ENCODE peak calls at places on chromosomes 13 and 19, in nine cellular contexts. Q is AG10803, J is AG09309, X is lung, M is fibroblast of mammary gland, I is Peyer's patch, W is heart right ventricle, B is psoas muscle, P is brain microvascular endothelial cell. N is an unnamed sample.

GRCh38 chr13:30829145-30829544 is 76.9 kb upstream of the MEDAG start:
- DNase-seq in X (no peak), J (no peak), W (no peak), Q (peak; percentile 64), P (peak; percentile 60), B (no peak), M (peak; percentile 86), I (no peak), N (peak; percentile 66)

GRCh38 chr13:45592758-45593157 is 22.8 kb downstream of the ERICH6B start:
- DNase-seq in I (no peak), J (no peak), Q (no peak), X (no peak), P (no peak), M (no peak), W (no peak), B (no peak), N (no peak)

GRCh38 chr13:54852831-54853230 is 1824.2 kb downstream of the OLFM4 start:
- DNase-seq in P (no peak), M (no peak), X (no peak), I (no peak), J (no peak), Q (no peak), B (no peak), W (no peak), N (no peak)

GRCh38 chr13:75495938-75496337 is 14.0 kb upstream of the TBC1D4 start:
- DNase-seq in X (no peak), I (no peak), Q (peak; percentile 88), W (no peak), P (peak; percentile 52), J (peak; percentile 38), B (no peak), M (peak; percentile 50), N (peak; percentile 75)

GRCh38 chr13:113897161-113897560 is 33.3 kb upstream of the GAS6 start:
- DNase-seq in I (no peak), P (peak; percentile 86), W (no peak), Q (peak; percentile 100), B (no peak), M (peak; percentile 89), J (peak; percentile 94), X (peak; percentile 27), N (peak; percentile 99)

GRCh38 chr13:102090532-102090931 is 311.3 kb downstream of the FGF14 start:
- DNase-seq in P (no peak), Q (no peak), M (no peak), X (no peak), I (no peak), J (no peak), B (no peak), W (no peak), N (no peak)

GRCh38 chr19:18833849-18834643 is 2.3 kb downstream of the UPF1 start:
- DNase-seq in I (no peak), Q (no peak), J (no peak), B (no peak), W (no peak), M (peak; percentile 10), X (no peak), P (no peak), N (no peak)

GRCh38 chr13:48731957-48732569 is 78.3 kb downstream of the CYSLTR2 start:
- DNase-seq in W (no peak), B (peak; percentile 68), Q (peak; percentile 12), J (no peak), M (peak; percentile 49), I (peak; percentile 62), X (no peak), P (no peak), N (no peak)

GRCh38 chr19:10984166-10984735 is 23.4 kb downstream of the SMARCA4 start:
- DNase-seq in Q (no peak), P (no peak), J (no peak), M (no peak), X (no peak), W (no peak), I (no peak), B (no peak), N (no peak)

GRCh38 chr19:10981496-10981895 is 20.7 kb downstream of the SMARCA4 start:
- DNase-seq in J (no peak), I (no peak), X (no peak), M (no peak), P (no peak), B (no peak), W (no peak), Q (no peak), N (peak; percentile 33)

GRCh38 chr19:10976200-10976892 is 15.5 kb downstream of the SMARCA4 start:
- DNase-seq in Q (no peak), P (no peak), I (no peak), M (no peak), X (no peak), J (no peak), W (no peak), B (no peak), N (no peak)

GRCh38 chr19:10977773-10978155 is 16.9 kb downstream of the SMARCA4 start:
- DNase-seq in B (no peak), X (no peak), J (no peak), P (no peak), Q (no peak), I (no peak), W (no peak), M (no peak), N (no peak)

DNA sequence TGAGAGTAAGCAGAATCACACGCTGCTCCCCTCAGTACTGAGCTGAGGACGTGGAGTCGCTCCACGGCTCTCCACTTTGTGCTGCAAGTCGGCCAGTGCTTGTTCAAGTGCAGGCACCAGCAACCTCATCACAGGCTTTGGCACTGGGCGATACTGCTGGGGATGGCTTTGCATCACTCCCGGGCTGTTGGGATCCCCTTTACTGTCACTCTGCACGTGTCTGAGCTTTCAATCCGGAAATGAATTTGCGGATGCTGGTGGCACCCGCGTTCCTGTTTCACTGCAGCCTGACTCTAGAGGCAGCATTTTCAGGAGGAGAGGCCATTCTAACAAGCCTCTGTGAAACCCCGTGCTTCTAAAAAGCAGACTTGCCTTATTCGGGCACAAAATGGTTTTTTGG is 19.1 kb downstream of the SMARCA4 start:
- DNase-seq in W (no peak), X (no peak), I (peak; percentile 58), Q (no peak), B (peak; percentile 63), P (no peak), J (no peak), M (no peak), N (no peak)
- TF ChIP-seq CTCF in W (no peak), X (no peak), I (no peak), Q (no peak), B (no peak), P (no peak), J (no peak), M (peak; percentile 5), N (no peak)

GRCh38 chr13:67228909-67229308 is 1.2 kb downstream of the PCDH9 start:
- DNase-seq in I (no peak), Q (no peak), W (no peak), M (peak; percentile 31), B (no peak), X (no peak), J (no peak), P (no peak), N (peak; percentile 36)
- H3K4me3 ChIP-seq in I (no peak overlapping the region), Q (peak overlapping the region; percentile 33), W (peak overlapping the region; percentile 83), M (peak overlapping the region; percentile 53), B (peak overlapping the region; percentile 84), X (no peak overlapping the region), J (peak overlapping the region; percentile 57), P (peak overlapping the region; percentile 85), N (peak overlapping the region; percentile 93)

GRCh38 chr19:51641648-51642047 is 5.0 kb downstream of the SIGLEC14 start:
- DNase-seq in X (no peak), M (no peak), I (no peak), W (no peak), P (no peak), Q (no peak), B (no peak), J (no peak), N (no peak)

GRCh38 chr19:51640371-51640770 is 6.3 kb downstream of the SIGLEC14 start:
- DNase-seq in X (no peak), P (no peak), I (no peak), B (no peak), Q (no peak), M (no peak), J (no peak), W (no peak), N (no peak)

GRCh38 chr19:51632126-51632525 is 1.9 kb upstream of the SIGLEC5 start:
- DNase-seq in Q (no peak), J (no peak), M (no peak), X (no peak), P (no peak), W (no peak), B (no peak), I (no peak), N (no peak)

GRCh38 chr19:51639916-51640315 is 6.7 kb downstream of the SIGLEC14 start:
- DNase-seq in P (no peak), B (no peak), J (no peak), W (no peak), I (no peak), Q (no peak), X (no peak), M (no peak), N (no peak)

DNA sequence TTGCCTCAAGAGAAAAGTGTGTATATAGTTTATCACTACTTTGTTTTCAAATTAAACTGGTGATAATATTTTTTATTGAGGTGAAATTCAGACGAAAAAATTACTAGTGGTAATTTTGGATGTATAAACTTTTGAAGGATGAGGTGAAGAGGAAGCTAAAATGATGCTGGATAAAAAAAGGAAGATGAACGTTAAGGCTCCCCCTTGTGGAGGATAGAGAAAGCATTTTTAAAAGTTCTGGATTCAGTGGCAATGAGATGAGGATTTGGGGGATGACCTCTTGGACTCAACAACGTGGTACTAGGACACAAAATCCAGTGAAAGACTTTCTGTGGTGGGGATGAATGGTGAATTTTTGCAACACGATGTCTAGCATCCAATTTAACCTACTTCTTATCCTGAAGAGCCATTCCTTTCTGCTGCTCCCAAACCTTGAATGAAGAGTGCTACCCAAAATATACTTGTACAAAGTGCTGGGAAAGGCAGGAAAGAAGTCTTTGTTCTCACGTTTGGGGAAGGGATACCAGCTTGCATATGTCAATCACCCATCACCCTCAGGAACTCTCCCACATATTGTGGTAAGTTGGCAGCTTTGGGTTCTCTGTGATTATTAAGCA is 7.3 kb upstream of the SIGLEC5 start:
- DNase-seq in I (no peak), J (no peak), P (no peak), B (no peak), W (no peak), M (peak; percentile 2), Q (no peak), X (no peak), N (peak; percentile 18)
- TF ChIP-seq CTCF in I (no peak), J (peak; percentile 11), P (no peak), B (peak; percentile 8), W (peak; percentile 27), M (peak; percentile 44), Q (peak; percentile 47), X (no peak), N (no peak)

DNA sequence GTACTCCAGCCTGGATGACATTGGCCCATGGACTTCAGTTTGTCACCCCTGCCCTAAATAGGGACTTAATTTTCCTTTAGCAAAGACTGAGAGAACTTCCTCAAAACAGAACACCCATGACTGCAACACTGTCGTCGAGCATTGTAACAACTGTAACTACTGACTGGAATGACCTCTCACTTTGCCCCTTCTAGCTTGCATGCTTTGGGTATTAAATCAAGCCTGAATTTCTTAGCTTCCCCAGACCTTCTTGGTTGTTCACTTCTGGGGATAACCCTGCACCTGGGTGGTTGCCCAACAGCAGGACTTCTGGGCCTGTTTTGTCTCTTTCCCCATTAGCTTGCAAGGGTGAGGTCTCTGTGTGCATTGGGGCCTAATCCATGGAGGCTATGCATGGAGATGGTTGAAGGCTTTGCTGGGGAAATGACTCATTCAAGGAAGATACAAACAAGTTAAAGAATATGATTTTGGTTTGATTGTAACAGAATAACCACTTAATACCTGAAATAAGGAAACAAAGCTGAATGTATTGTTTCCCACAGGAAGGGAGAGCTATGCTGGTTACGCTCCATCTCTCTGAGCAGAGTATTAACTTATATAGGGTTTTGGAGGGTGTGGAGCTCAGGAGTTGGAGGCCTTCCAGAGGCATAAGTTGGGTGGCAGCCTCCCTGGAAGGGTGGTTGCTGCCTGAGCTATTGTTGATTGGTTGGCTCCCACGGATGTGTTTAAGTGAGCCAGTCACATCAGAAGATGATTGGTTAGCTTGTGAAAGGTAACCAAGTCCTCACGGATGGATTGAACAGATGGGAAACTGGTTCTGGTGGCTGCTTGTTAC is 34.7 kb upstream of the UBAC2 start:
- DNase-seq in J (no peak), X (no peak), I (no peak), W (no peak), Q (no peak), B (no peak), M (no peak), P (no peak), N (no peak)
- H3K4me3 ChIP-seq in J (no peak overlapping the region), X (no peak overlapping the region), I (no peak overlapping the region), W (no peak overlapping the region), Q (no peak overlapping the region), B (no peak overlapping the region), M (no peak overlapping the region), P (no peak overlapping the region), N (no peak overlapping the region)